ENCODE peak calls at places on chromosomes 13 and 19, in four cellular contexts. N is breast epithelium, A is right lobe of liver, M is vagina. F is an unnamed sample.

GRCh38 chr13:47903836-47904235 is 97.2 kb downstream of the SUCLA2 start:
- DNase-seq in M (no peak), A (no peak), N (no peak), F (no peak)

GRCh38 chr19:11261902-11262839 is at the start of gene DOCK6:
- DNase-seq in N (peak), M (no peak), A (no peak), F (peak)

GRCh38 chr13:48827709-48828108 is 148.0 kb upstream of the FNDC3A start:
- DNase-seq in M (no peak), A (no peak), N (no peak), F (no peak)

GRCh38 chr13:105908581-105908980 is 626.9 kb downstream of the EFNB2 start:
- DNase-seq in N (no peak), M (no peak), A (no peak), F (no peak)

GRCh38 chr19:8367327-8368001 is 3.5 kb downstream of the ANGPTL4 start:
- DNase-seq in M (no peak), A (peak), N (peak), F (no peak)

GRCh38 chr19:10818306-10819123 is 17.5 kb downstream of the TMED1 start:
- DNase-seq in A (no peak), N (no peak), M (no peak), F (no peak)

GRCh38 chr13:92321174-92321573 is 905.4 kb upstream of the GPC6 start:
- DNase-seq in N (no peak), M (no peak), A (no peak), F (no peak)

GRCh38 chr13:77698211-77699058 is 948 bp downstream of the SLAIN1 start:
- DNase-seq in M (no peak), A (peak), N (no peak), F (peak)

GRCh38 chr19:39411832-39412099 is 703 bp upstream of the PLEKHG2 start:
- DNase-seq in M (no peak), N (peak), A (peak), F (peak)

GRCh38 chr19:54164369-54165068 is 5.0 kb upstream of the LENG1 start:
- DNase-seq in A (peak), N (no peak), M (no peak), F (peak)

GRCh38 chr19:56304243-56304642 is 10.4 kb downstream of the ZSCAN5A start:
- DNase-seq in M (no peak), N (no peak), A (no peak), F (no peak)

GRCh38 chr13:49533586-49534269 is 38.0 kb downstream of the PHF11 start:
- DNase-seq in M (no peak), A (no peak), N (no peak), F (no peak)

GRCh38 chr13:34346626-34347025 is 528.7 kb downstream of the RFC3 start:
- DNase-seq in M (no peak), A (no peak), N (no peak), F (no peak)

GRCh38 chr19:32543107-32543900 is 37.7 kb upstream of the PDCD5 start:
- DNase-seq in M (no peak), N (no peak), A (no peak), F (no peak)

GRCh38 chr19:34969721-34970120 is 5.7 kb upstream of the ZNF792 start:
- DNase-seq in A (no peak), N (peak), M (no peak), F (no peak)

GRCh38 chr19:41638624-41639023 is 11.8 kb upstream of the CEACAM4 start:
- DNase-seq in N (no peak), M (peak), A (no peak), F (no peak)

GRCh38 chr13:40624338-40624737 is 42.1 kb downstream of the FOXO1 start:
- DNase-seq in N (no peak), M (no peak), A (no peak), F (no peak)

GRCh38 chr19:4362871-4363545 is 19.6 kb downstream of the MPND start:
- DNase-seq in A (no peak), M (no peak), N (no peak), F (no peak)

GRCh38 chr19:16897572-16898056 is 8.8 kb downstream of the F2RL3 start:
- DNase-seq in A (peak), M (no peak), N (no peak), F (no peak)

GRCh38 chr19:16898306-16899015 is 9.7 kb downstream of the F2RL3 start:
- DNase-seq in N (no peak), A (no peak), M (no peak), F (no peak)

GRCh38 chr19:16895467-16896097 is 6.8 kb downstream of the F2RL3 start:
- DNase-seq in N (no peak), M (no peak), A (no peak), F (peak)

GRCh38 chr19:16896913-16897571 is 8.2 kb downstream of the F2RL3 start:
- DNase-seq in M (peak), A (peak), N (peak), F (peak)

GRCh38 chr19:16896098-16896912 is 7.5 kb downstream of the F2RL3 start:
- DNase-seq in N (no peak), M (no peak), A (no peak), F (peak)
- TF ChIP-seq POLR2A in N (no peak), M (peak), A (peak), F (peak)

GRCh38 chr19:17264641-17264979 is at the start of gene USHBP1:
- DNase-seq in A (peak), M (peak), N (no peak), F (no peak)
- TF ChIP-seq POLR2A in A (no peak), M (no peak), N (no peak), F (no peak)

DNA sequence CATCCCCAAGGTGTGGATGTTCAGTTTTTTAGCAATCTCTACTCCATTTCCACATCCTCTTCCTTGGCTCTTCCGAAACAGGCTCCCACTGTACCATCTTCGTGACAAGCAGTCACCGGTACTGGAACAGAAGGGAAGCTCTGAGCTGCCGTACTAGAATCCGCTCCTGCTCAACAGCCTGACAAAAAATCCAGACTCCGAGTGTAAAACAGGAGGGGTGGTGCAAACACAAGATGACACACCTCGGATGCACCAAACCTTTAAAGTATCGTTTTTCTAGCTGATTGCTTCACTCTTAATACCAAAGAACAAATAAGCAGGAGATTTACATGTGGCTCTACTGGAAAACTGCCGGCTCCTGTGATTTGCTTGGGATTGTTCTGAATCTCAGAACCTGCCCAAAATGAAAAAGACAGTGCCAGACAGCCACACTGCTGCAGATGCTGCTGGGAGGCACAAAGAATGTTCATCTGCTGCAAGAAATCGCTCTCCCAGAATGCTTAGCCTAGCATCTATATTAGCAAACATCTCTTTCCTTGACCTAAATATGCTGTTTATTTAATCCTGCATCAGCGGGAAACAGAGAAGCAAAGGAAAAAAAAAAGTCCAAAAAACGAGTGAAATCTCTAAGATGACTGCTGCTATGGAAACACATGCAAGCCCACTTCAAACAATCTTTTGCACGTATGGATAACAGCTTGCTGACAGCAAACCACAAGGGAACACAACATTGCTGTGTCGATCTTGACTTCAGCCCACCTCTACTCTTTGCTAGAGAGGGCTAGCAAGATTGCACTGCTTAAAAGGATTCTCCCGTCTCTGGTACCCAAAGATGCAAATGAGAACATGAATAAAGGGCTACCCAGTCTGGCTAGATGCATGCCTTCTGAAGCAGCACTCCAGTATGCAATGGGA is 38.0 kb upstream of the DOCK9 start:
- DNase-seq in N (no peak), M (no peak), A (no peak), F (no peak)
- TF ChIP-seq POLR2A in N (no peak), M (no peak), A (no peak), F (no peak)

DNA sequence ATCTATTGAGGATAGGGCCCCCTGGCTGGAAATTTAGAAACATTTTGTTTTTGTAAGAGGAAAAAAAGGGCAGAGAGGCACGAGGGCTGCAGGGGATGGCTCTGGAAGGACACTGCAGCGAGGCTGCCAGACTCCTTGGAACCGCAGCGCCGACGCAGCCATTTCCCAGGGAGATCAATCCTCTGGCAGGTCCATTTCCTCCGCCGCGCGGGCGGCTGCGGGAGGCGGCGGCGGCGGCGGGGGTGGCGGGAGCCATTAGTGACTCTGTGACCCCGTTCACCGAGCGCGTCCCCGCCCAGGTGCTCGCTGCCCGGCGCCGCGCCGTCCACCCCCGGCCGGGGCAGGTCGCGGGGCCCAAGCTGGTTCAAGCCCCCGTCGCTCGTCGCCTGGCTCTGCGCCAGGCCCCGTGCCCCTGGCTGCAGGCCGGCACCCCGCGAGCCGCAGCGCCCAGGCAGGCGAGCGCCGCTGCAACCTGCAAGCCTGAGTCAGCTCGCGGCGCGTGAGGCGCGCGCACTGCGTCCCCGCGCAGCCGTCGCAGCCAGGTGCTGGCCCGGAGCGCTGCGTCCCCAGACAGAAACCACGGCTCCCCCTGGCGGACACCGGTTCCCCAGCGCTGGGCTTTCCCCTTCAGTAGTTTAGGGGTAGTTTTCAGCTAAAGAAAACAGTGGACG is 192.6 kb downstream of the KATNAL1 start:
- DNase-seq in M (no peak), N (peak), A (peak), F (peak)
- TF ChIP-seq POLR2A in M (peak), N (no peak), A (peak), F (no peak)

DNA sequence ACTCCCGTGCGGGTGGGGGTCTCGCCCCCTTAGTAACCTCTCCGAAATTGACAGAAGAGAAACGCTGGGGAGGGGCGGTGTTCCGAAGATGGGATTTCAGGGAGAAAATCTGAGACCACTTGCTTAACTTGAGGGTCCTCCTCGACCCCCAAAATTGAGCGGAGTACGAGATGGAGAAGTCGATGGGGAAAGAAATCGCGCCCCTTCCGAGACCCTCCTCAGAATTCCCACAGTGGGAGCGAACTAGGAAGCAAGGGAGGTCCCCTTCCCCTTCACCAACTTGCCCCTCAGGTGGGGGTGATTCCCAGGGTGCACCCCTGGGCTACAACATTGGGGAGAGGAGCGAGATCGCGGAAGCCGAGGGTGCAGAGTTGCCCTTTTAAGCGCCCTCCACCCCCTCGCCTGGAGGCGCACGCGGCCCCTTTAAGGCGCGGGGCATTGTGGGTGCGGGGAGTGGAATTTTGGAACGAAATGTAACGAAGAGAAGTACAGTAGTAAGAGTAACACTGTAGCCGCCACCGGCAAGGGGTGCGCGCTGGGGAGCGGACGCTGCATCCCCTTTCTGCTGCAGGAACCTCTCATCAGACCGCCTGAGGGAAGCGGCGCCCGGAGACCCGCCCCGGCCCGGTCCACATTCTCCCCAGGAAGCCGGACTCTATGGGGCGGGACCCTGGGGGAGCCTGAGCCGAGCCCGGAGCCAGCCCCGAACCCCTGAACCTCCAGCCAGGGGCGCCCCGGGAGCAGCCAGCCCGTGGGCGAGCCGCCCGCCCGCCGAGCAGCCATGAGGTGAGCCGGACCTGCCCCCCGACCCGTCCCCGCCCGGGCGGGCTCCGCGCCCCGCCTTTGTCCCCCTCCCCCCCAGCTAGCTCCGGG is at the start of gene VASP:
- DNase-seq in A (peak), M (no peak), N (peak), F (peak)
- TF ChIP-seq POLR2A in A (peak), M (peak), N (no peak), F (peak)

F was measured in erythroblast.